ENCODE peak calls at places on chromosome 6, in six cellular contexts. R is GM12865, I is left lung, L is pancreas, J is Caco-2, A is heart left ventricle. X is an unnamed sample.

GRCh38 chr6:21914121-21914973 is 320.8 kb downstream of the SOX4 start:
- DNase-seq in R (no peak), I (peak), L (peak), J (no peak), A (peak), X (no peak)

GRCh38 chr6:16690244-16691142 is 70.8 kb downstream of the ATXN1 start:
- DNase-seq in R (peak), I (no peak), L (no peak), J (peak), A (no peak), X (no peak)

GRCh38 chr6:53984163-53984562 is 127.1 kb upstream of the MLIP start:
- DNase-seq in R (no peak), I (no peak), L (no peak), J (no peak), A (no peak), X (peak)

GRCh38 chr6:102928109-102928508 is 1534.6 kb downstream of the GRIK2 start:
- DNase-seq in R (no peak), I (no peak), L (no peak), J (no peak), A (no peak), X (no peak)

GRCh38 chr6:141218583-141218982 is 914.1 kb upstream of the GJE1 start:
- DNase-seq in R (no peak), I (no peak), L (no peak), J (no peak), A (no peak), X (peak)

GRCh38 chr6:66558189-66558588 is 851.2 kb upstream of the EYS start:
- DNase-seq in R (peak), I (no peak), L (no peak), J (peak), A (no peak), X (no peak)

GRCh38 chr6:10561566-10562088 is 40.5 kb downstream of the GCNT2 start:
- DNase-seq in R (no peak), I (no peak), L (no peak), J (no peak), A (no peak), X (no peak)

GRCh38 chr6:34532230-34532629 is 23.9 kb downstream of the SPDEF start:
- DNase-seq in R (no peak), I (no peak), L (no peak), J (no peak), A (no peak), X (no peak)

GRCh38 chr6:155517282-155517681 is 61.6 kb upstream of the NOX3 start:
- DNase-seq in R (no peak), I (no peak), L (no peak), J (no peak), A (no peak), X (no peak)

GRCh38 chr6:136324981-136325380 is 35.3 kb upstream of the BCLAF1 start:
- DNase-seq in R (no peak), I (no peak), L (no peak), J (no peak), A (no peak), X (no peak)

GRCh38 chr6:114287461-114287860 is 55.4 kb downstream of the HS3ST5 start:
- DNase-seq in R (no peak), I (no peak), L (no peak), J (no peak), A (no peak), X (no peak)

GRCh38 chr6:96939019-96939805 is 14.7 kb downstream of the KLHL32 start:
- DNase-seq in R (no peak), I (no peak), L (no peak), J (no peak), A (no peak), X (peak)

GRCh38 chr6:25389501-25389900 is 110.3 kb downstream of the CARMIL1 start:
- DNase-seq in R (no peak), I (no peak), L (no peak), J (no peak), A (no peak), X (peak)

GRCh38 chr6:74410630-74411029 is 714.6 kb downstream of the CD109 start:
- DNase-seq in R (no peak), I (no peak), L (no peak), J (no peak), A (no peak), X (peak)

GRCh38 chr6:106613590-106613989 is 15.7 kb downstream of the RTN4IP1 start:
- DNase-seq in R (no peak), I (no peak), L (no peak), J (no peak), A (no peak), X (no peak)
- H3K4me3 ChIP-seq in R (no peak), I (no peak), L (no peak), J (no peak), A (no peak), X (no peak)

GRCh38 chr6:112986270-112986669 is 639.1 kb downstream of the RFPL4B start:
- DNase-seq in R (no peak), I (no peak), L (no peak), J (no peak), A (no peak), X (no peak)

GRCh38 chr6:112984899-112985298 is 637.8 kb downstream of the RFPL4B start:
- DNase-seq in R (no peak), I (no peak), L (no peak), J (no peak), A (no peak), X (no peak)

GRCh38 chr6:112990971-112991370 is 643.8 kb downstream of the RFPL4B start:
- DNase-seq in R (no peak), I (no peak), L (no peak), J (no peak), A (no peak), X (no peak)

GRCh38 chr6:112991912-112992311 is 644.8 kb downstream of the RFPL4B start:
- DNase-seq in R (no peak), I (no peak), L (no peak), J (no peak), A (no peak), X (no peak)

GRCh38 chr6:112988748-112989147 is 641.6 kb downstream of the RFPL4B start:
- DNase-seq in R (no peak), I (no peak), L (no peak), J (no peak), A (no peak), X (no peak)
- TF ChIP-seq CTCF in R (no peak), I (no peak), L (no peak), J (no peak), A (no peak), X (no peak)

GRCh38 chr6:31739639-31740396 is at the start of gene MSH5:
- DNase-seq in R (peak), I (peak), L (peak), J (peak), A (peak), X (peak)

GRCh38 chr6:31737315-31738047 is 1.2 kb upstream of the CLIC1 start:
- DNase-seq in R (peak), I (no peak), L (no peak), J (peak), A (no peak), X (no peak)

GRCh38 chr6:31736026-31736767 is at the start of gene CLIC1:
- DNase-seq in R (peak), I (peak), L (peak), J (peak), A (peak), X (peak)

GRCh38 chr6:31736768-31737314 is 511 bp upstream of the CLIC1 start:
- DNase-seq in R (no peak), I (no peak), L (no peak), J (no peak), A (peak), X (no peak)

DNA sequence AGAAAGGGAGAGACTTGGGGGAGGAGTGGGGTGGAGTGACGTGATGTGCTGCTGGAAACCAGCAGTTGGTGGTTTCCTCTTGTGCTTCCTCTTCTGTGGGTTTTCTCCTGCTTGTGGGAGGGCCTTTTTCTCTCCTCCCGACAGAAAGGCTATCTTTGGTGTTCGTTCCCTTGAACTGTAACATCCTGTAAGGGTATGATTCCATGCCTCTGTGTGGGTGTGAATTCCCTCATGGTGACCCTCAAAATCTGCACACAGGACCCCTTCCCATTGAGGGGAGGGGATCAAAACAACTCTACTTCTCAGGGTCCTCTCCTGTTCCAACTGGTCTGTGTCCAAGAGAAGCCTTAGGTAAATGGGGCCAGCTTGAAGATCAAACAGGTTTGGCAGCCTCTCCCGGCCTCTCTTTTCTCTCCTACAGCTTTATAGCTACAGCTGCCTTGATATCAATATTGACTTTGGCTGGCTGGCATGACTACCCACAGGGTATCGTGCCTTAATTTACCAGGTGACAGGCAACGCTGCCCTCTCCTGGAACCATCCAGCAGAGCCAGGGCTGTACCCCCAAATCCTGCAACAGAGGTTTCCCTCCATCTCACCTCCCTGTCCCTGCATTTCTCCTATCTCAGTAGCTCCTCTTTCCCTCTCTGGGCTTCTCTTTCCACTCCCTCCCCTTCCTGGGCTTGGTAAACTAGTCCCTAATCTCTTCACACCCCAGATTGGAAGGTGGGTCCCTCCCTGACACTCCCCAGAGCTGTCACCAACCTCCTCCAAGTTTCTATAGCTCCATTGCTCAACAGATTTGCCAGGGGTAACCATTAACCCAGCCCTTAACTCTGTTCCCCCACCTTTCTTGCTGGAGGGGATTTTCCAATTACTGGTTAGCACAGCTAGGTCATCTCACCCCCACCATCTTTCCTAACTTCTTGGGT is 1.5 kb upstream of the MSH5 start:
- DNase-seq in R (peak), I (peak), L (peak), J (peak), A (peak), X (peak)
- H3K4me3 ChIP-seq in R (peak), I (no peak), L (no peak), J (peak), A (no peak), X (peak)

GRCh38 chr6:149962461-149963211 is 1.1 kb upstream of the ULBP1 start:
- DNase-seq in R (no peak), I (no peak), L (no peak), J (no peak), A (no peak), X (no peak)

GRCh38 chr6:149963462-149964242 is at the start of gene ULBP1:
- DNase-seq in R (peak), I (peak), L (peak), J (peak), A (peak), X (peak)

GRCh38 chr6:149960488-149960887 is 3.3 kb upstream of the ULBP1 start:
- DNase-seq in R (no peak), I (no peak), L (no peak), J (no peak), A (no peak), X (no peak)

GRCh38 chr6:149963212-149963461 is 606 bp upstream of the ULBP1 start:
- DNase-seq in R (peak), I (no peak), L (no peak), J (no peak), A (no peak), X (peak)

DNA sequence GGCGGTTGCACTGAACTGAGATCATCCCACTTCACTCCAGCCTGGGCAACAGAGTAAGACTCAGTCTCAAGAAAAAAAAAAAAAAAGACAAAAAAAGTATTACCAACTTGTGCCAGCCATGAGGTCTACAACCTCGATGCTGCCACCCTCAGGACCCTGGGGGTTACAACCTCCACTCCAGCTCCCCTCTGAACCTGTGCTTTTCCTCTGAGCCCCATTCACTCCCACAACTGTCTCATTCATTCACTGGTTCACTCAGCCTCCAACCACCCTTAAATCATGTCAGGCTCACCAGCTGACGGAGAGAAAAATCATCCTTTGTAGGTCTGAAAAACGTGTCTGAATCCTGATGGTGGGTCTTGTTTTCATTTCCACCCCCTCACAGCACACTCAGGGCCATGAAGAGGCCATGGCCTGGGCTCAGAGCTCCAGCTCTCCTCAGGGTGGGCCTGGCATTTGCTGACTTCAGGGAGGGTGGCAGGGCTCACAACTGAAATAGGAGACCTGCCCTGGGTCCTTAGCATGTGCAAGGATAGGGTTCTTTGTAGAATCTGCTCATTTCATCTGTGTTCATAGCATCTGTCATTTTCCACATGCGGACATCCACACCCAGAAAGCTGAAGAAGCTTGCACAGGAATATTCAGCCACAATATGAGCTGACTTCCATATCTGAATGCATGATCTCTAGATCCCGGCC is 1.9 kb upstream of the ULBP1 start:
- DNase-seq in R (peak), I (no peak), L (no peak), J (peak), A (no peak), X (no peak)
- TF ChIP-seq CTCF in R (peak), I (no peak), L (no peak), J (peak), A (no peak), X (no peak)

GRCh38 chr6:7697820-7698623 is 27.9 kb upstream of the BMP6 start:
- DNase-seq in R (no peak), I (peak), L (no peak), J (peak), A (peak), X (peak)
- H3K4me3 ChIP-seq in R (no peak), I (no peak), L (no peak), J (no peak), A (no peak), X (peak)

GRCh38 chr6:137625808-137626207 is 131.6 kb upstream of the OLIG3 start:
- DNase-seq in R (no peak), I (no peak), L (no peak), J (no peak), A (no peak), X (no peak)
- TF ChIP-seq CTCF in R (no peak), I (no peak), L (no peak), J (peak), A (no peak), X (no peak)

DNA sequence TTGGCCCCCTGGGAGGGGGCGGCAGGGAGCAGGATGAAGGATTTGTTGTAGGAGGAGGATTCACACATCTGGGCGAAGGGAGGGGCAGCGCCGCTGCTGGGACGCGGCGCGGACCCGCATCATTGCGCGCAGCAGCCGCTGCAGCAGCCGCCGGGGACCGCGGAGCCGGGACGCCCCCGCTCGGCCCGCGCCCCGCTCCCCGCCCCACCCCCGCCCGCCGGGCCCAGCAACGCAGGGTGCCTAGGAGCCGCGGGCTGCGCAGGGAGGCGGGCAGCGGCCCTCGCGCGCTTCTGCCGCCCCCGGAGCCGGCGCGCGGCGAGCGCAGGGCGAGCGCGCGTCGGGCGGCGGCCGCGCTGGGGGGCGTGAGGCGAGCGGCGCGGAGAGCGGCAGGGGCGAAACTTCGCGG is 206 bp upstream of the NKAIN2 start:
- DNase-seq in R (no peak), I (no peak), L (no peak), J (peak), A (no peak), X (no peak)
- H3K4me3 ChIP-seq in R (peak), I (peak), L (peak), J (peak), A (peak), X (peak)

DNA sequence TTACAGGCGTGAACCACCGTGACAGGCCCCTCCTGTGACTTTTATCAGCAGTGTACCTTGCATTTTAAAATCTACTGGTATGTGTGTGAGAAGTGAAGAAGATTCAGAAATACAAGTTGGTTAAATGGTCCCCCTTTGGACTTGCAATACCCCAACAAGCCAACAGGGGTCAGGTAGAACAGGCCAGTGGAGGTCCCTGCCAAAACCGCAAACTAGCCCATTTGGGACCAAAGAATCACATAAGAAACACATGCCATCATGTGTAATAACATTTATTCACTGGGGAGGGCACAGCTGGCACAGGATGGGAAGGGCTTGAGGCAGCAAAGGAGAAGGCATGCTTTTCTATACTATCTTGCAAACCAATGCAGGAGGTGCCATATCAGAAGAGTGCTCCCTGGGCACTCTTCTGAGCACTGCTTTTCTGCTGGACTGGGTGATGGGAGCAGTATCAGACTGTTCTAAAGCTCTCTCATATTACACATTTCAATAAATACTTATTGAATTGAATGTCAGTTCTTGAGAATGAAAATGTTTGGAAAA is 116.1 kb upstream of the TRAF3IP2 start:
- DNase-seq in R (peak), I (no peak), L (no peak), J (peak), A (no peak), X (peak)
- TF ChIP-seq CTCF in R (peak), I (peak), L (peak), J (peak), A (peak), X (peak)

GRCh38 chr6:27126046-27126814 is 121.3 kb upstream of the PRSS16 start:
- DNase-seq in R (no peak), I (no peak), L (no peak), J (no peak), A (no peak), X (no peak)
- H3K4me3 ChIP-seq in R (peak), I (no peak), L (no peak), J (no peak), A (no peak), X (no peak)

X was measured in astrocyte of the spinal cord.